ENCODE peak calls at places on chromosome 15, in nine cellular contexts. D, O, B, W, G, K, H, V and M are unnamed samples.

GRCh38 chr15:99994849-99995248 is 261.6 kb upstream of the LYSMD4 start:
- DNase-seq in B (no peak), O (no peak), D (no peak), K (no peak), H (peak; percentile 59), V (no peak), W (peak; percentile 85), G (no peak), M (no peak)

GRCh38 chr15:48992096-48992495 is 28.4 kb upstream of the SHC4 start:
- DNase-seq in G (no peak), O (no peak), D (no peak), K (no peak), B (no peak), V (no peak), H (no peak), W (no peak), M (no peak)

GRCh38 chr15:94743668-94744067 is 512.3 kb downstream of the MCTP2 start:
- DNase-seq in K (no peak), O (no peak), V (no peak), G (no peak), B (no peak), H (no peak), D (no peak), W (no peak), M (no peak)

GRCh38 chr15:59174846-59175831 is 31.5 kb upstream of the LDHAL6B start:
- DNase-seq in D (peak; percentile 20), K (peak; percentile 76), B (peak; percentile 72), W (peak; percentile 76), V (peak; percentile 33), H (no peak), O (no peak), G (peak; percentile 58), M (peak; percentile 79)

GRCh38 chr15:36612063-36612788 is 32.8 kb downstream of the CDIN1 start:
- DNase-seq in H (no peak), K (peak; percentile 63), V (no peak), W (no peak), B (peak; percentile 15), D (no peak), O (no peak), G (no peak), M (no peak)

GRCh38 chr15:88684345-88684744 is 45.5 kb downstream of the ISG20 start:
- DNase-seq in W (no peak), B (no peak), D (no peak), G (no peak), V (no peak), O (no peak), H (no peak), K (no peak), M (no peak)

GRCh38 chr15:29518442-29518841 is 248.8 kb upstream of the NSMCE3 start:
- DNase-seq in K (no peak), V (no peak), G (no peak), D (no peak), O (no peak), B (no peak), W (no peak), H (no peak), M (no peak)

GRCh38 chr15:41779662-41780157 is 5.4 kb downstream of the MAPKBP1 start:
- DNase-seq in W (no peak), V (no peak), H (no peak), K (no peak), B (peak; percentile 51), D (no peak), G (no peak), O (no peak), M (no peak)

GRCh38 chr15:60964527-60964926 is 264.6 kb downstream of the RORA start:
- DNase-seq in H (no peak), G (no peak), V (no peak), O (no peak), K (no peak), B (no peak), D (no peak), W (no peak), M (no peak)

GRCh38 chr15:39191871-39192281 is 389.0 kb upstream of the THBS1 start:
- DNase-seq in W (no peak), G (no peak), B (no peak), H (no peak), V (no peak), D (no peak), K (peak; percentile 34), O (no peak), M (no peak)